ENCODE peak calls at places on chromosome 5, in nine cellular contexts. V is fibroblast of lung, Y is astrocyte, K is GM23338, C is hepatocyte, A is GM23248, G is H9, R is Karpas-422, X is PC-3. D is an unnamed sample.

GRCh38 chr5:96572864-96573512 is 89.2 kb upstream of the CAST start:
- DNase-seq in Y (peak), X (peak), K (no peak), R (no peak), C (no peak), A (peak), G (no peak), V (peak), D (peak)

GRCh38 chr5:75167345-75167744 is 69.3 kb downstream of the ANKRD31 start:
- DNase-seq in V (no peak), Y (no peak), X (peak), G (peak), A (peak), R (no peak), K (peak), C (peak), D (no peak)

GRCh38 chr5:141559481-141559880 is 59.3 kb downstream of the DIAPH1 start:
- DNase-seq in A (peak), K (no peak), R (no peak), V (peak), C (no peak), G (no peak), X (peak), Y (peak), D (peak)

GRCh38 chr5:145218982-145219381 is 616.2 kb downstream of the PRELID2 start:
- DNase-seq in Y (no peak), V (no peak), X (no peak), R (no peak), A (no peak), K (no peak), C (no peak), G (no peak), D (no peak)

GRCh38 chr5:6722015-6722414 is 8.8 kb downstream of the TENT4A start:
- DNase-seq in X (no peak), V (peak), Y (no peak), A (peak), R (no peak), K (no peak), C (no peak), G (no peak), D (no peak)

GRCh38 chr5:139788294-139788875 is 7.2 kb upstream of the PSD2 start:
- DNase-seq in X (no peak), G (peak), R (no peak), C (no peak), Y (no peak), K (peak), V (no peak), A (peak), D (no peak)

GRCh38 chr5:43036856-43037711 is 3.0 kb downstream of the ANXA2R start:
- DNase-seq in G (peak), X (peak), R (no peak), K (peak), C (no peak), Y (peak), A (peak), V (peak), D (no peak)

GRCh38 chr5:60540855-60541805 is 158.8 kb downstream of the DEPDC1B start:
- DNase-seq in R (peak), Y (peak), C (no peak), A (peak), X (no peak), K (peak), G (no peak), V (peak), D (no peak)

DNA sequence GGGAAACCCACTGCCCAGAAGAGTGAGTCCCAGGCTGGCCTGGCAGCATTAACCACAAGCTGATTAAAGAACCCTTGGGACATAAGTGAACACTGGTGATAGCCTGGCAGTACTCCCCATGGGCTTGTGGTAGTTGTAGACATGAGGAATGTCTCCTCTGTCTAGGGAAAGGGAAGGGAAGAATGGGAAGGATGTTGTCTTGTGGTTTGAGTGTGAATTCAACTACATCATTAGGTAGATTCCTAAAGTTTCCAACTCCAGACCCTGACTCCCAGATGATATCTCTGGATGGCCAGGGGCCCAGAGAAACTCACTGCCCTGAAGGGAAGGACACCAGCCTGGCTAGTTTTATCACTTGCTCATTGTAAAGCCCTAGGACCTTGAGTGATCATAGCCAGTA is 1012.4 kb upstream of the COX7C start:
- DNase-seq in A (no peak), G (no peak), X (no peak), K (no peak), V (no peak), Y (no peak), C (no peak), R (no peak), D (no peak)
- H2AFZ ChIP-seq in A (no peak), G (no peak), X (no peak), K (no peak), V (no peak), Y (no peak), C (no peak), R (no peak), D (no peak)

GRCh38 chr5:67813879-67814539 is 401.5 kb upstream of the PIK3R1 start:
- DNase-seq in V (no peak), Y (peak), R (no peak), X (no peak), A (no peak), C (no peak), K (no peak), G (no peak), D (no peak)

GRCh38 chr5:67815455-67816391 is 399.8 kb upstream of the PIK3R1 start:
- DNase-seq in R (no peak), X (peak), V (peak), C (peak), G (no peak), Y (peak), A (peak), K (no peak), D (no peak)

GRCh38 chr5:67814569-67815311 is 400.8 kb upstream of the PIK3R1 start:
- DNase-seq in G (no peak), Y (no peak), A (no peak), C (no peak), V (no peak), R (no peak), X (no peak), K (no peak), D (no peak)

GRCh38 chr5:67816456-67816855 is 399.1 kb upstream of the PIK3R1 start:
- DNase-seq in X (no peak), A (peak), K (no peak), C (no peak), V (peak), Y (peak), G (no peak), R (no peak), D (no peak)

DNA sequence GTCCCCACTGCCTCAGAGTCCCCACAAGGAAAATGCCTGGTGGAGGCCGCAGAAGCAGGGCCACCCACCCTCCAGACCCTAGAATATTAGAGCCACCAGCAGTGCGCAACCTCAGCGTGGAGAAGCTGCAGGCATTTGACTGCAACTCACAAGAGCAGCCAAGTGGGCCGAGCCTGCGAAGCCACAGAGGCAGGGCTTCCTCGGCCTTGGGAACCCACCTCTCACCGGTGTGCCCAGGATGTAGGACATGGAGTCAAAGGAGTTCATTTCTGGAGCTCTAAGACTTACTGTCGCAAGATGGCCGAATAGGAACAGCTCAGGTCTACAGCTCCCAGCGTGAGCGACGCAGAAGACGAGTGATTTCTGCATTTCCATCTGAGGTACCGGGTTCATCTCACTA is 397.9 kb upstream of the PIK3R1 start:
- DNase-seq in K (peak), G (peak), Y (no peak), C (no peak), A (no peak), V (no peak), R (no peak), X (no peak), D (no peak)
- H2AFZ ChIP-seq in K (peak), G (no peak), Y (no peak), C (no peak), A (no peak), V (no peak), R (no peak), X (no peak), D (no peak)

GRCh38 chr5:147055304-147055826 is 176.8 kb upstream of the PPP2R2B start:
- DNase-seq in V (no peak), C (no peak), Y (no peak), K (no peak), G (no peak), R (no peak), A (no peak), X (no peak), D (no peak)
- H2AFZ ChIP-seq in V (no peak), C (no peak), Y (no peak), K (peak), G (peak), R (no peak), A (no peak), X (no peak), D (no peak)

DNA sequence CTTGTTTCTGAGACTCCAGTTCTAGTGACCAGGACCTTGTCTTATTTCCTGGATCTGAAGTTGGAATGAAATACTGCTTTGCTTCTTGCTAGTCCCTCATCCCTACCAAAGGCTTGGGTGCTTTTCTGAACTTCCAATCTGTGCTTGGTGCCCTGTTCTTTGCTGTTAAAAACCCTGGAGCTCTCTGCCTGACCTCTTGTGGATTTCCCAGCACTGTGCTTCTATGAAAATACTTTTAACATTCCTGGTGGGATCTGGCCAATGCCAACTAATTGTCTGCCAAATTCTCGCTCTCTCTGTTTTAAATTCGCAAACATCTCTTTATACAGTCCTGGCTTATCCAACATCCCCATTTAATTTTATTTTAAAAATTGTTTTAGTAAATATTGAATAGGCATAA is 26.7 kb upstream of the CSNK1G3 start:
- DNase-seq in R (no peak), K (peak), A (peak), V (no peak), C (no peak), G (no peak), Y (no peak), X (no peak), D (no peak)
- H2AFZ ChIP-seq in R (no peak), K (peak), A (no peak), V (no peak), C (no peak), G (no peak), Y (no peak), X (no peak), D (no peak)

DNA sequence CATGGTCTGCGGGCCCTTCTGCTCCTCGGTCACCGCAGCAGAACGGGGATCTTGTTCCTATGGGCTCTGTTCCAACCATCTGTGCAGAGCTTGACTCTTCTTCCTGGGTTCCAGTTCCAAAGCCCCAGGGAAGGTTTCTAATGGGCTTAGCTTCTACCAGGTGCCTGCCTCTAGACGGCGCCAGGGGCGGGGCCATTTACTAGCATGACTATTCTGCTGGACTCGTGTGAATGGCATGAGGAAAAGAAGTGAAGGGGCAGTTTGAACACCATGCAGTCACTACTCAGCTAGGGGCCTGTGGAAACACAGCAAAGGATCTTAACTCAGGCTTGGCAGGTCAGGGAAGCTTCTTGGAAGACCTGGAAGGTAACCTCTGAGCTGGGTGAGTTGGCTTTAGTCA is 124.0 kb downstream of the FGF18 start:
- DNase-seq in C (no peak), R (no peak), K (no peak), A (peak), X (peak), G (no peak), Y (no peak), V (peak), D (no peak)
- H2AFZ ChIP-seq in C (no peak), R (no peak), K (no peak), A (no peak), X (no peak), G (no peak), Y (no peak), V (no peak), D (no peak)

D was measured in keratinocyte.